ENCODE peak calls at places on chromosomes 16 and 17, in seven cellular contexts. One of them, this sample, is unnamed.

GRCh38 chr16:49471038-49471727 is 97.6 kb downstream of the C16orf78 start:
- DNase-seq in prostate gland: no peak
- DNase-seq in left ventricle myocardium inferior: no peak
- DNase-seq in effector memory CD4-positive, alpha-beta T cell: no peak
- DNase-seq in lower lobe of right lung: no peak
- DNase-seq in mammary epithelial cell: no peak
- DNase-seq in HCT116: no peak
- DNase-seq in this sample: no peak

GRCh38 chr17:18041776-18042175 is 2.6 kb downstream of the GID4 start:
- DNase-seq in HCT116: no peak
- DNase-seq in lower lobe of right lung: no peak
- DNase-seq in left ventricle myocardium inferior: no peak
- DNase-seq in mammary epithelial cell: peak; percentile 82
- DNase-seq in effector memory CD4-positive, alpha-beta T cell: no peak
- DNase-seq in prostate gland: no peak
- DNase-seq in this sample: peak; percentile 83

GRCh38 chr16:76035689-76036088 is 241.5 kb upstream of the CNTNAP4 start:
- DNase-seq in HCT116: peak; percentile 2
- DNase-seq in prostate gland: no peak
- DNase-seq in effector memory CD4-positive, alpha-beta T cell: no peak
- DNase-seq in left ventricle myocardium inferior: no peak
- DNase-seq in lower lobe of right lung: no peak
- DNase-seq in mammary epithelial cell: peak; percentile 20
- DNase-seq in this sample: no peak

GRCh38 chr16:57151369-57151768 is 34.5 kb downstream of the PSME3IP1 start:
- DNase-seq in lower lobe of right lung: no peak
- DNase-seq in HCT116: no peak
- DNase-seq in prostate gland: no peak
- DNase-seq in effector memory CD4-positive, alpha-beta T cell: no peak
- DNase-seq in left ventricle myocardium inferior: no peak
- DNase-seq in mammary epithelial cell: no peak
- DNase-seq in this sample: no peak

GRCh38 chr16:49443576-49443975 is 70.0 kb downstream of the C16orf78 start:
- DNase-seq in prostate gland: no peak
- DNase-seq in HCT116: no peak
- DNase-seq in lower lobe of right lung: no peak
- DNase-seq in effector memory CD4-positive, alpha-beta T cell: no peak
- DNase-seq in left ventricle myocardium inferior: no peak
- DNase-seq in mammary epithelial cell: no peak
- DNase-seq in this sample: no peak

GRCh38 chr16:68283346-68283745 is 19.0 kb downstream of the SLC7A6 start:
- DNase-seq in mammary epithelial cell: no peak
- DNase-seq in left ventricle myocardium inferior: no peak
- DNase-seq in prostate gland: no peak
- DNase-seq in HCT116: no peak
- DNase-seq in effector memory CD4-positive, alpha-beta T cell: no peak
- DNase-seq in lower lobe of right lung: no peak
- DNase-seq in this sample: no peak

GRCh38 chr17:78722101-78722761 is 59.8 kb downstream of the CYTH1 start:
- DNase-seq in HCT116: no peak
- DNase-seq in prostate gland: no peak
- DNase-seq in lower lobe of right lung: peak; percentile 67
- DNase-seq in effector memory CD4-positive, alpha-beta T cell: no peak
- DNase-seq in mammary epithelial cell: no peak
- DNase-seq in left ventricle myocardium inferior: peak; percentile 41
- DNase-seq in this sample: no peak

GRCh38 chr16:22633280-22633679 is 122.6 kb downstream of the NPIPB5 start:
- DNase-seq in effector memory CD4-positive, alpha-beta T cell: no peak
- DNase-seq in mammary epithelial cell: no peak
- DNase-seq in left ventricle myocardium inferior: no peak
- DNase-seq in prostate gland: no peak
- DNase-seq in lower lobe of right lung: no peak
- DNase-seq in HCT116: no peak
- DNase-seq in this sample: no peak

GRCh38 chr17:78142113-78142861 is 3.9 kb upstream of the C17orf99 start:
- DNase-seq in prostate gland: peak; percentile 83
- DNase-seq in HCT116: peak; percentile 97
- DNase-seq in lower lobe of right lung: peak; percentile 86
- DNase-seq in left ventricle myocardium inferior: no peak
- DNase-seq in effector memory CD4-positive, alpha-beta T cell: no peak
- DNase-seq in mammary epithelial cell: peak; percentile 99
- DNase-seq in this sample: peak; percentile 98

DNA sequence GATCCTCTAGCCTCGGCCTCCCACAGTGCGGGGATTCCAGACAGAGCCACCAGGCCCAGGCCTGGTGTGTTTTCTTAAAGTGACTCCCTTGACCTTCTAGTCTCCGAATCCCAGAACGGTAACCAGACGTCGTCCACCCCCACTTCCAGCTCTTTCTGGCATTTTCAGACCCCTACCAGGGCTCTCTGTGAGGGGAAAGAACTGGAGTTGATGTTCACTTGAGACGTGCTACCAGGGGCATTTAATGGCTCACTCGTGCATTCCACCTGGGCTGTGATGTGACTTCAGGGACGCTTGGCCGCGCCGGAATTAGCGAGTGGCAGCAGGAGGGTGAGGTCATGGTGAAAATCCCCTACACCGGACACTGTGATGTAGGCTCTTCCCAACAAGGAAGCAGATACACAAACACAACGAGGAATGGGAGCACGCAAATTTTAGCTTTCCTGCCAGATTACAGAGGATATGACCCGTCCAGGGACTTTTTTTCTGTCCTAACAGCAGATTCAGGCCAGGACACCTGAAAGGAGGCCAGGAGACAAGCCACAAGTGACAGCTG is 1.1 kb upstream of the GNA13 start:
- DNase-seq in lower lobe of right lung: no peak
- DNase-seq in left ventricle myocardium inferior: peak; percentile 38
- DNase-seq in HCT116: no peak
- DNase-seq in mammary epithelial cell: peak; percentile 65
- DNase-seq in effector memory CD4-positive, alpha-beta T cell: no peak
- DNase-seq in prostate gland: no peak
- DNase-seq in this sample: no peak
- H3K27ac ChIP-seq in lower lobe of right lung: peak overlapping the region; percentile 98
- H3K27ac ChIP-seq in left ventricle myocardium inferior: peak overlapping the region; percentile 99
- H3K27ac ChIP-seq in HCT116: no peak overlapping the region
- H3K27ac ChIP-seq in mammary epithelial cell: peak overlapping the region; percentile 80
- H3K27ac ChIP-seq in effector memory CD4-positive, alpha-beta T cell: peak overlapping the region; percentile 98
- H3K27ac ChIP-seq in prostate gland: peak overlapping the region; percentile 99
- H3K27ac ChIP-seq in this sample: peak overlapping the region; percentile 93

GRCh38 chr16:8679156-8679555 is 4.7 kb downstream of the ABAT start:
- DNase-seq in lower lobe of right lung: no peak
- DNase-seq in prostate gland: no peak
- DNase-seq in left ventricle myocardium inferior: no peak
- DNase-seq in effector memory CD4-positive, alpha-beta T cell: no peak
- DNase-seq in mammary epithelial cell: peak; percentile 57
- DNase-seq in HCT116: no peak
- DNase-seq in this sample: no peak
- H3K27ac ChIP-seq in lower lobe of right lung: no peak overlapping the region
- H3K27ac ChIP-seq in prostate gland: no peak overlapping the region
- H3K27ac ChIP-seq in left ventricle myocardium inferior: no peak overlapping the region
- H3K27ac ChIP-seq in effector memory CD4-positive, alpha-beta T cell: no peak overlapping the region
- H3K27ac ChIP-seq in mammary epithelial cell: peak overlapping the region; percentile 49
- H3K27ac ChIP-seq in HCT116: no peak overlapping the region
- H3K27ac ChIP-seq in this sample: peak overlapping the region; percentile 87

DNA sequence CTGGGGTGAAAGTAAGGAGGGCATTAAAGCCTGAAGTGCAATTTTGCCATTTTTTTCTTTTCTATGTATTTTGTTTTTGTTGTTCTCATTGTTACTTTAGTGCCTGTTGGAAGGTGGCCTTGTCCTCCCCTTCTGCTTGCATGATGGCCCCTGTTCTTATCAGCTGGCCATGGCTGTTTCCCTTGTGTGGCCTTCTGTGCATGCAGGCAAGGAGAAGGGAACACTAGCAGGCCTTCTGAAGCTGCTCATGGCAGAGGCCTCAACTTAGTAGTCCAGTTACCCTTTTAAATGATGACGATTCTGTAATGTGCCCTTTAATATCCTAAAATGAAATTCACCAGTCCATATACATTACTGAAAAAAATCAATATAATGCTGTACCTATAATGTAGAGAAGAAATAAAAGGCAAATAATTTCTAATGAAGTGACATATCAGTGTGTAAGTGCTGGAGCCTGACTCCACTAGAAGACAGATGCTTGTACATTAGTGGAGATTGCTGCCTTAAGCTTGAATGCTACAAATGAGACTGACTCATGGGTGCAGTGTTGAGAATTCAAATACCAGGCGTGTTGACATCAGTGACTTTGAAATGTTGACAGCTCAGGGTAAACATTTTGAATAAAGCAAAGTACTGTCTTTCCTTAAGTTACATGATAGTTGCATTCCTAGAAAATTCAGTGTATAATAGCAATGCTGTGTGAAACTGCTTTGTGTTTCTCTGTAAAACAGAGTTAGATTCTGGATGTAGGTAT is 118.7 kb downstream of the SPECC1 start:
- DNase-seq in prostate gland: no peak
- DNase-seq in left ventricle myocardium inferior: no peak
- DNase-seq in effector memory CD4-positive, alpha-beta T cell: no peak
- DNase-seq in lower lobe of right lung: no peak
- DNase-seq in HCT116: no peak
- DNase-seq in mammary epithelial cell: peak; percentile 9
- DNase-seq in this sample: no peak
- H3K27ac ChIP-seq in prostate gland: no peak overlapping the region
- H3K27ac ChIP-seq in left ventricle myocardium inferior: no peak overlapping the region
- H3K27ac ChIP-seq in effector memory CD4-positive, alpha-beta T cell: no peak overlapping the region
- H3K27ac ChIP-seq in lower lobe of right lung: no peak overlapping the region
- H3K27ac ChIP-seq in HCT116: no peak overlapping the region
- H3K27ac ChIP-seq in mammary epithelial cell: no peak overlapping the region
- H3K27ac ChIP-seq in this sample: no peak overlapping the region

DNA sequence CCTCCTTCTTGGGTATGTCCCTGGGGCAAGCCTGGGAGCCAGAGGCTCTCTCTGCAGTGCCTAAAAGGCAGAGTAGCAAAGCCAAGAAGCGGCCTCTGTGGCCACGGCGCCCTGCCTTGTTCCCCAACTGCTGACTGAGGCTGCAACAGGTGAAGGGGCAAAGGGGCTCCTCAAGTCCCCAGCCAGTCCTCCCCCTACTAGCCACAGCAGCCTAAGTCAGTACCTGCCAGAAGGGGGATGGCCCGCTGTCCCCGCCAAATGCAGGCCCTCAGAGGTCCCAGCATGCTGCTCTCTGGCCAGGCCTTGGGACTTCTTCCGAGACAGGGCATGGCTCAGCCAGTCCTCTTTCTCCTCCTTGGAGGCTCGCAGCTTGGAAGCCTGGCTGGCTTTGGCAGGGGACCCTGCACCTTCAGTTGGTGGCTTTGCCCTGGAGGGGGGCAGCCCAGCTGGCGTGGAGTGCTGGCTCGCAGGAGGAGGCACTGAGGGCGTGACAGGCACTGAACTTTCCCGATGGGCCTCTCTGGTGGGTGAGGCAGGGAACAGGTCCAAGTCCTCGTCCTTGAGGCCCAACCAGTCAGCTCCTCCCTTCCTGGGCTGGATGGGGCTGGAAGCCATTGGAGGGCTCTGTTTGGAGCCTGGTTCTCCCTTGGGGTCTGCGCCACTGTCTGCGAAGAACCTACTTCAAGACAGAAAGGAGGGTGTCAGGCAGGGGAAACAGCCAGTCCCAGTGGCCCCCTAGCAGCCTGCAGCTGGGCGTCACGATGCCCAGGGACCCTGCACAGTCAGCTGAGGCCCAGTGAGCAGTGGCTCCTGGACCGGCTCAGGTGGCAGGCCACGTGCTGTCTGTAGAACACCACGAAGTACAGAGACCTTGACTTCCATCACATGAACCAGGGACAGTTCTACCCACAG is 17.6 kb downstream of the FBF1 start:
- DNase-seq in left ventricle myocardium inferior: no peak
- DNase-seq in effector memory CD4-positive, alpha-beta T cell: no peak
- DNase-seq in mammary epithelial cell: no peak
- DNase-seq in prostate gland: no peak
- DNase-seq in HCT116: no peak
- DNase-seq in lower lobe of right lung: no peak
- DNase-seq in this sample: no peak
- H3K27ac ChIP-seq in left ventricle myocardium inferior: no peak overlapping the region
- H3K27ac ChIP-seq in effector memory CD4-positive, alpha-beta T cell: no peak overlapping the region
- H3K27ac ChIP-seq in mammary epithelial cell: no peak overlapping the region
- H3K27ac ChIP-seq in prostate gland: no peak overlapping the region
- H3K27ac ChIP-seq in HCT116: no peak overlapping the region
- H3K27ac ChIP-seq in lower lobe of right lung: no peak overlapping the region
- H3K27ac ChIP-seq in this sample: no peak overlapping the region

DNA sequence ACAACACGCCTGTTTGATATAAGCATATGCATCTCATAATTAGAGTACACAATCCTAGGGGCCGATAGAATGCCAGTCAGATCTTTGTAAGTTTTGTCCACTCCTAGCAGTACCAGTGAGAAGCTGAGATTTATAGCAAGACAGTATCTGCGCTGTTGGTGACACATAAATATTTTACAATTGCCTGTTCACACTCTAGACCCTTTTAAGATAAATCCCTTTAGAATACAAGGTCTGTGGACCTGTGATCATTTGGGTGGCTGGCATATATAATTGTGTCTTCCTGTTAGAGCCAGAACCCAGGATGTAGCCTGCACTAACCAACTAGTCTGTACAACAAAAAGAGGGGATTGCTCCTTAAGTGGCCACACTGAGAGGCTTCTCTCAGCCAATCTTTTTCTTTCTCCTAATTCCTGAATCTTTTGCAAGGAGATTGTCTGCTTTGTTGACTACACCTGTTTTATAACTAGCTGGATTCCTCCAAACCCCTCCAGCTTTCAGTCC is 74.7 kb downstream of the WIPI1 start:
- DNase-seq in left ventricle myocardium inferior: no peak
- DNase-seq in lower lobe of right lung: no peak
- DNase-seq in effector memory CD4-positive, alpha-beta T cell: no peak
- DNase-seq in mammary epithelial cell: no peak
- DNase-seq in prostate gland: no peak
- DNase-seq in HCT116: no peak
- DNase-seq in this sample: no peak
- H3K27ac ChIP-seq in left ventricle myocardium inferior: peak overlapping the region; percentile 75
- H3K27ac ChIP-seq in lower lobe of right lung: peak overlapping the region; percentile 72
- H3K27ac ChIP-seq in effector memory CD4-positive, alpha-beta T cell: no peak overlapping the region
- H3K27ac ChIP-seq in mammary epithelial cell: no peak overlapping the region
- H3K27ac ChIP-seq in prostate gland: no peak overlapping the region
- H3K27ac ChIP-seq in HCT116: peak overlapping the region; percentile 96
- H3K27ac ChIP-seq in this sample: no peak overlapping the region

GRCh38 chr17:7840875-7841274 is 6.9 kb downstream of the KDM6B start:
- DNase-seq in effector memory CD4-positive, alpha-beta T cell: no peak
- DNase-seq in prostate gland: no peak
- DNase-seq in lower lobe of right lung: no peak
- DNase-seq in left ventricle myocardium inferior: no peak
- DNase-seq in HCT116: no peak
- DNase-seq in mammary epithelial cell: no peak
- DNase-seq in this sample: no peak

GRCh38 chr17:7839890-7840260 is 5.9 kb downstream of the KDM6B start:
- DNase-seq in effector memory CD4-positive, alpha-beta T cell: no peak
- DNase-seq in prostate gland: no peak
- DNase-seq in mammary epithelial cell: no peak
- DNase-seq in HCT116: no peak
- DNase-seq in left ventricle myocardium inferior: no peak
- DNase-seq in lower lobe of right lung: no peak
- DNase-seq in this sample: no peak

GRCh38 chr17:7839199-7839889 is 5.3 kb downstream of the KDM6B start:
- DNase-seq in effector memory CD4-positive, alpha-beta T cell: no peak
- DNase-seq in mammary epithelial cell: no peak
- DNase-seq in prostate gland: no peak
- DNase-seq in left ventricle myocardium inferior: no peak
- DNase-seq in HCT116: no peak
- DNase-seq in lower lobe of right lung: no peak
- DNase-seq in this sample: no peak

GRCh38 chr17:7841309-7841621 is 7.2 kb downstream of the KDM6B start:
- DNase-seq in left ventricle myocardium inferior: no peak
- DNase-seq in effector memory CD4-positive, alpha-beta T cell: no peak
- DNase-seq in mammary epithelial cell: no peak
- DNase-seq in lower lobe of right lung: no peak
- DNase-seq in HCT116: no peak
- DNase-seq in prostate gland: no peak
- DNase-seq in this sample: no peak

GRCh38 chr17:7840441-7840840 is 6.4 kb downstream of the KDM6B start:
- DNase-seq in left ventricle myocardium inferior: no peak
- DNase-seq in prostate gland: no peak
- DNase-seq in HCT116: no peak
- DNase-seq in lower lobe of right lung: no peak
- DNase-seq in effector memory CD4-positive, alpha-beta T cell: no peak
- DNase-seq in mammary epithelial cell: no peak
- DNase-seq in this sample: no peak
- H3K27ac ChIP-seq in left ventricle myocardium inferior: peak overlapping the region; percentile 96
- H3K27ac ChIP-seq in prostate gland: peak overlapping the region; percentile 98
- H3K27ac ChIP-seq in HCT116: peak overlapping the region; percentile 97
- H3K27ac ChIP-seq in lower lobe of right lung: peak overlapping the region; percentile 99
- H3K27ac ChIP-seq in effector memory CD4-positive, alpha-beta T cell: peak overlapping the region; percentile 100
- H3K27ac ChIP-seq in mammary epithelial cell: no peak overlapping the region
- H3K27ac ChIP-seq in this sample: peak overlapping the region; percentile 100